ENCODE peak calls at places on chromosomes 3 and 15, in six cellular contexts. One of them, this sample, is unnamed.
A peak's percentile ranks its signal among the peaks of the same experiment; 100 is the strongest.

GRCh38 chr15:45645026-45645980 is 10.5 kb downstream of the SQOR start:
- DNase-seq in AG04449: peak; percentile 65
- DNase-seq in astrocyte: peak; percentile 66
- DNase-seq in suprapubic skin: no peak
- DNase-seq in adrenal gland: no peak
- DNase-seq in cardiac muscle cell: no peak
- DNase-seq in this sample: no peak

GRCh38 chr3:156788846-156789245 is 37.3 kb upstream of the LEKR1 start:
- DNase-seq in AG04449: no peak
- DNase-seq in astrocyte: no peak
- DNase-seq in suprapubic skin: no peak
- DNase-seq in adrenal gland: no peak
- DNase-seq in cardiac muscle cell: no peak
- DNase-seq in this sample: no peak

GRCh38 chr3:124593442-124593829 is 136.8 kb upstream of the UMPS start:
- DNase-seq in AG04449: no peak
- DNase-seq in astrocyte: no peak
- DNase-seq in suprapubic skin: no peak
- DNase-seq in adrenal gland: no peak
- DNase-seq in cardiac muscle cell: no peak
- DNase-seq in this sample: no peak

GRCh38 chr3:55718475-55718874 is 231.4 kb upstream of the WNT5A start:
- DNase-seq in AG04449: no peak
- DNase-seq in astrocyte: peak; percentile 66
- DNase-seq in suprapubic skin: no peak
- DNase-seq in adrenal gland: peak; percentile 24
- DNase-seq in cardiac muscle cell: peak; percentile 49
- DNase-seq in this sample: no peak

GRCh38 chr3:57622362-57622761 is 25.2 kb upstream of the ARF4 start:
- DNase-seq in AG04449: no peak
- DNase-seq in astrocyte: no peak
- DNase-seq in suprapubic skin: no peak
- DNase-seq in adrenal gland: no peak
- DNase-seq in cardiac muscle cell: no peak
- DNase-seq in this sample: no peak

GRCh38 chr15:68842958-68843357 is 22.3 kb upstream of the ANP32A start:
- DNase-seq in AG04449: no peak
- DNase-seq in astrocyte: no peak
- DNase-seq in suprapubic skin: no peak
- DNase-seq in adrenal gland: no peak
- DNase-seq in cardiac muscle cell: no peak
- DNase-seq in this sample: no peak

GRCh38 chr3:23928525-23928924 is 11.6 kb downstream of the RPL15 start:
- DNase-seq in AG04449: no peak
- DNase-seq in astrocyte: no peak
- DNase-seq in suprapubic skin: no peak
- DNase-seq in adrenal gland: no peak
- DNase-seq in cardiac muscle cell: no peak
- DNase-seq in this sample: no peak

GRCh38 chr3:48695113-48695753 is 9.5 kb upstream of the NCKIPSD start:
- DNase-seq in AG04449: no peak
- DNase-seq in astrocyte: peak; percentile 58
- DNase-seq in suprapubic skin: peak; percentile 90
- DNase-seq in adrenal gland: peak; percentile 42
- DNase-seq in cardiac muscle cell: no peak
- DNase-seq in this sample: peak; percentile 31

GRCh38 chr3:141272906-141273662 is 41.5 kb downstream of the PXYLP1 start:
- DNase-seq in AG04449: no peak
- DNase-seq in astrocyte: no peak
- DNase-seq in suprapubic skin: no peak
- DNase-seq in adrenal gland: no peak
- DNase-seq in cardiac muscle cell: no peak
- DNase-seq in this sample: no peak

GRCh38 chr15:67370206-67370954 is 115.8 kb downstream of the IQCH start:
- DNase-seq in AG04449: no peak
- DNase-seq in astrocyte: no peak
- DNase-seq in suprapubic skin: no peak
- DNase-seq in adrenal gland: no peak
- DNase-seq in cardiac muscle cell: no peak
- DNase-seq in this sample: no peak

GRCh38 chr3:67737158-67737557 is 82.7 kb upstream of the SUCLG2 start:
- DNase-seq in AG04449: no peak
- DNase-seq in astrocyte: no peak
- DNase-seq in suprapubic skin: no peak
- DNase-seq in adrenal gland: no peak
- DNase-seq in cardiac muscle cell: no peak
- DNase-seq in this sample: no peak

GRCh38 chr3:10518506-10519150 is 13.2 kb upstream of the ATP2B2 start:
- DNase-seq in AG04449: peak; percentile 4
- DNase-seq in astrocyte: peak; percentile 91
- DNase-seq in suprapubic skin: peak; percentile 46
- DNase-seq in adrenal gland: peak; percentile 69
- DNase-seq in cardiac muscle cell: peak; percentile 47
- DNase-seq in this sample: no peak

GRCh38 chr15:83813697-83814096 is 159.8 kb downstream of the ADAMTSL3 start:
- DNase-seq in AG04449: no peak
- DNase-seq in astrocyte: no peak
- DNase-seq in suprapubic skin: no peak
- DNase-seq in adrenal gland: no peak
- DNase-seq in cardiac muscle cell: no peak
- DNase-seq in this sample: no peak

GRCh38 chr3:76683256-76683655 is 356.6 kb upstream of the ROBO2 start:
- DNase-seq in AG04449: no peak
- DNase-seq in astrocyte: no peak
- DNase-seq in suprapubic skin: no peak
- DNase-seq in adrenal gland: no peak
- DNase-seq in cardiac muscle cell: no peak
- DNase-seq in this sample: no peak

GRCh38 chr3:77513541-77513940 is 473.6 kb downstream of the ROBO2 start:
- DNase-seq in AG04449: no peak
- DNase-seq in astrocyte: peak; percentile 53
- DNase-seq in suprapubic skin: no peak
- DNase-seq in adrenal gland: no peak
- DNase-seq in cardiac muscle cell: peak; percentile 8
- DNase-seq in this sample: no peak

GRCh38 chr15:39260791-39261190 is 320.1 kb upstream of the THBS1 start:
- DNase-seq in AG04449: no peak
- DNase-seq in astrocyte: no peak
- DNase-seq in suprapubic skin: no peak
- DNase-seq in adrenal gland: no peak
- DNase-seq in cardiac muscle cell: no peak
- DNase-seq in this sample: no peak

GRCh38 chr15:99909914-99910313 is 176.7 kb upstream of the LYSMD4 start:
- DNase-seq in AG04449: no peak
- DNase-seq in astrocyte: no peak
- DNase-seq in suprapubic skin: no peak
- DNase-seq in adrenal gland: no peak
- DNase-seq in cardiac muscle cell: peak; percentile 75
- DNase-seq in this sample: no peak

GRCh38 chr3:127674793-127675189 is 2.0 kb downstream of the ABTB1 start:
- DNase-seq in AG04449: no peak
- DNase-seq in astrocyte: no peak
- DNase-seq in suprapubic skin: peak; percentile 41
- DNase-seq in adrenal gland: peak; percentile 13
- DNase-seq in cardiac muscle cell: no peak
- DNase-seq in this sample: no peak

GRCh38 chr3:94001825-94002495 is 22.0 kb downstream of the ARL13B start:
- DNase-seq in AG04449: no peak
- DNase-seq in astrocyte: no peak
- DNase-seq in suprapubic skin: no peak
- DNase-seq in adrenal gland: no peak
- DNase-seq in cardiac muscle cell: no peak
- DNase-seq in this sample: no peak

GRCh38 chr3:48628277-48629017 is 6.8 kb downstream of the SLC26A6 start:
- DNase-seq in AG04449: no peak
- DNase-seq in astrocyte: no peak
- DNase-seq in suprapubic skin: no peak
- DNase-seq in adrenal gland: no peak
- DNase-seq in cardiac muscle cell: no peak
- DNase-seq in this sample: no peak

GRCh38 chr3:43862992-43863805 is 172.5 kb downstream of the ABHD5 start:
- DNase-seq in AG04449: no peak
- DNase-seq in astrocyte: no peak
- DNase-seq in suprapubic skin: no peak
- DNase-seq in adrenal gland: no peak
- DNase-seq in cardiac muscle cell: no peak
- DNase-seq in this sample: no peak

GRCh38 chr3:147298511-147298982 is 107.8 kb downstream of the ZIC4 start:
- DNase-seq in AG04449: peak; percentile 99
- DNase-seq in astrocyte: peak; percentile 100
- DNase-seq in suprapubic skin: no peak
- DNase-seq in adrenal gland: no peak
- DNase-seq in cardiac muscle cell: no peak
- DNase-seq in this sample: peak; percentile 5

GRCh38 chr15:98765610-98766009 is 117.3 kb downstream of the IGF1R start:
- DNase-seq in AG04449: no peak
- DNase-seq in astrocyte: no peak
- DNase-seq in suprapubic skin: no peak
- DNase-seq in adrenal gland: no peak
- DNase-seq in cardiac muscle cell: no peak
- DNase-seq in this sample: no peak

GRCh38 chr15:88918738-88919137 is 5.6 kb upstream of the MFGE8 start:
- DNase-seq in AG04449: peak; percentile 99
- DNase-seq in astrocyte: peak; percentile 99
- DNase-seq in suprapubic skin: peak; percentile 91
- DNase-seq in adrenal gland: no peak
- DNase-seq in cardiac muscle cell: no peak
- DNase-seq in this sample: peak; percentile 99

GRCh38 chr15:50531763-50532162 is 14.7 kb downstream of the USP50 start:
- DNase-seq in AG04449: no peak
- DNase-seq in astrocyte: no peak
- DNase-seq in suprapubic skin: no peak
- DNase-seq in adrenal gland: no peak
- DNase-seq in cardiac muscle cell: no peak
- DNase-seq in this sample: no peak

GRCh38 chr15:74724570-74725240 is 623 bp downstream of the CYP1A1 start:
- DNase-seq in AG04449: no peak
- DNase-seq in astrocyte: no peak
- DNase-seq in suprapubic skin: peak; percentile 18
- DNase-seq in adrenal gland: no peak
- DNase-seq in cardiac muscle cell: no peak
- DNase-seq in this sample: no peak

GRCh38 chr3:182258538-182259177 is 534.6 kb upstream of the ATP11B start:
- DNase-seq in AG04449: no peak
- DNase-seq in astrocyte: peak; percentile 42
- DNase-seq in suprapubic skin: no peak
- DNase-seq in adrenal gland: no peak
- DNase-seq in cardiac muscle cell: peak; percentile 58
- DNase-seq in this sample: peak; percentile 28

GRCh38 chr3:63689285-63689684 is 36.8 kb downstream of the SNTN start:
- DNase-seq in AG04449: no peak
- DNase-seq in astrocyte: no peak
- DNase-seq in suprapubic skin: no peak
- DNase-seq in adrenal gland: no peak
- DNase-seq in cardiac muscle cell: no peak
- DNase-seq in this sample: no peak

GRCh38 chr3:126557415-126557745 is 1.4 kb downstream of the C3orf22 start:
- DNase-seq in AG04449: no peak
- DNase-seq in astrocyte: no peak
- DNase-seq in suprapubic skin: peak; percentile 49
- DNase-seq in adrenal gland: no peak
- DNase-seq in cardiac muscle cell: no peak
- DNase-seq in this sample: no peak

DNA sequence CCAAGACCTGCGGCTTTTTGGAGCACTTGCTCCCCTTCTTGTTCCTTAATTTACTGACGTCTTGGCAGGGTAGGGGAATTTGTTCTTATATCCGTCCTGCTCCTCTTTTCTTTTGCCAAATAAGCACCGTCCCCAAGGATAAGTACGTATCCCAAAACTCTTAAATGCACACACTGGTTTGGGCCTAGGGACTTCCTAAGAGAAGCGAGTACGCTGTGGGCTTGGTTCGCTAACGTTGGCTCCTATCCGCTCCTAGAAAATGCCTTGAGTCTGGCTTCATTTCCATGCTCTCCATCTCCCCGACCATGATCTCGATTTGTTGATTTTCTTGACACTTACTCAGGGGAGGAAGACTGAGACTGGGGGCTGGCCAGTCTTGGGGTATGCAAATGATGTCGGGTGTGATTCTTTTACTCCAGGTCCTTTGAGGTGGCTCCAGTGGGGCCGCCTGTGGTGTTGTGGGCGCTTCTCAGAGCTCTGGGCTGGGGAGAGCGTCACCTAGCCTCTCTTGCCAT is 1.3 kb downstream of the MYRIP start:
- DNase-seq in AG04449: no peak
- DNase-seq in astrocyte: no peak
- DNase-seq in suprapubic skin: no peak
- DNase-seq in adrenal gland: no peak
- DNase-seq in cardiac muscle cell: no peak
- DNase-seq in this sample: no peak
- H3K4me3 ChIP-seq in AG04449: no peak overlapping the region
- H3K4me3 ChIP-seq in astrocyte: no peak overlapping the region
- H3K4me3 ChIP-seq in suprapubic skin: peak overlapping the region; percentile 59
- H3K4me3 ChIP-seq in adrenal gland: peak overlapping the region; percentile 62
- H3K4me3 ChIP-seq in cardiac muscle cell: no peak overlapping the region
- H3K4me3 ChIP-seq in this sample: no peak overlapping the region

GRCh38 chr3:130850846-130851245 is 43.0 kb upstream of the ATP2C1 start:
- DNase-seq in AG04449: no peak
- DNase-seq in astrocyte: no peak
- DNase-seq in suprapubic skin: no peak
- DNase-seq in adrenal gland: no peak
- DNase-seq in cardiac muscle cell: no peak
- DNase-seq in this sample: no peak
- H3K4me3 ChIP-seq in AG04449: no peak overlapping the region
- H3K4me3 ChIP-seq in astrocyte: no peak overlapping the region
- H3K4me3 ChIP-seq in suprapubic skin: peak overlapping the region; percentile 30
- H3K4me3 ChIP-seq in adrenal gland: peak overlapping the region; percentile 26
- H3K4me3 ChIP-seq in cardiac muscle cell: no peak overlapping the region
- H3K4me3 ChIP-seq in this sample: no peak overlapping the region

DNA sequence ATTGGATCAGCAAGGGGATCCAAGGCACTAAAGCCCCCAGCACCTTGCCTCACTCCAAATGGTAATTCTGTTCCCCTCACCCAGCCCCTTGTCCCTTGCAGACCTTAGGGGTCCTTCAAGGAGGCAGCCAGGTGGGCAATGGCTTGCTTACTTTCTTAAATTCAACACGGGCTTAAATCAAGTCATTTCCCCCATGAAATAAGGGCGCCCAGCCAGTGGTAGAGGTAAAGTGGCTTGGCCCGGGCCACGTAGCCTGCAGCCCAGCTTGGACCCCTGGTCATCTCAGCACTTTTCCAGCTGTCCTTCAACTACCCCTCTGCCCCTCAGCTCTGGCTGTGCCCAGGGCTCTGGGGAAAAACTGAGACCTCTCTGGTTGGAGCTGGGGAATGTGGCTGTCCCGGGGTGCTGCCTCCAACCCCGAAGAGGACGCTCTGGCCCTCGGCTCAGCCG is 1.2 kb downstream of the PSTPIP1 start:
- DNase-seq in AG04449: no peak
- DNase-seq in astrocyte: no peak
- DNase-seq in suprapubic skin: peak; percentile 52
- DNase-seq in adrenal gland: no peak
- DNase-seq in cardiac muscle cell: no peak
- DNase-seq in this sample: no peak
- H3K4me3 ChIP-seq in AG04449: no peak overlapping the region
- H3K4me3 ChIP-seq in astrocyte: no peak overlapping the region
- H3K4me3 ChIP-seq in suprapubic skin: peak overlapping the region; percentile 30
- H3K4me3 ChIP-seq in adrenal gland: peak overlapping the region; percentile 29
- H3K4me3 ChIP-seq in cardiac muscle cell: no peak overlapping the region
- H3K4me3 ChIP-seq in this sample: no peak overlapping the region

GRCh38 chr3:194255252-194256039 is 95.7 kb downstream of the CPN2 start:
- DNase-seq in AG04449: no peak
- DNase-seq in astrocyte: no peak
- DNase-seq in suprapubic skin: peak; percentile 83
- DNase-seq in adrenal gland: peak; percentile 68
- DNase-seq in cardiac muscle cell: no peak
- DNase-seq in this sample: no peak
- H3K4me3 ChIP-seq in AG04449: no peak overlapping the region
- H3K4me3 ChIP-seq in astrocyte: no peak overlapping the region
- H3K4me3 ChIP-seq in suprapubic skin: no peak overlapping the region
- H3K4me3 ChIP-seq in adrenal gland: no peak overlapping the region
- H3K4me3 ChIP-seq in cardiac muscle cell: no peak overlapping the region
- H3K4me3 ChIP-seq in this sample: no peak overlapping the region